ENCODE peak calls at places on chromosomes 12 and 14, in five cellular contexts. One of them, this sample, is unnamed. For H3K36me3, the result is how much of the 10 kb centered on the place peaks cover.

GRCh38 chr12:12717586-12718381 is 616 bp downstream of the CDKN1B start:
- DNase-seq in bronchial epithelial cell: peak
- DNase-seq in mucosa of descending colon: peak
- DNase-seq in lower lobe of right lung: peak
- DNase-seq in ovary: peak
- DNase-seq in this sample: peak

GRCh38 chr12:58249610-58250009 is 308.2 kb downstream of the ATP23 start:
- DNase-seq in bronchial epithelial cell: no peak
- DNase-seq in mucosa of descending colon: no peak
- DNase-seq in lower lobe of right lung: no peak
- DNase-seq in ovary: no peak
- DNase-seq in this sample: no peak

GRCh38 chr12:83462419-83462818 is 775.7 kb downstream of the TMTC2 start:
- DNase-seq in bronchial epithelial cell: peak
- DNase-seq in mucosa of descending colon: no peak
- DNase-seq in lower lobe of right lung: no peak
- DNase-seq in ovary: no peak
- DNase-seq in this sample: no peak

GRCh38 chr12:93229494-93230310 is 148.0 kb upstream of the NUDT4 start:
- DNase-seq in bronchial epithelial cell: peak
- DNase-seq in mucosa of descending colon: no peak
- DNase-seq in lower lobe of right lung: no peak
- DNase-seq in ovary: no peak
- DNase-seq in this sample: no peak

GRCh38 chr12:51118706-51119105 is 35.3 kb upstream of the CSRNP2 start:
- DNase-seq in bronchial epithelial cell: peak
- DNase-seq in mucosa of descending colon: no peak
- DNase-seq in lower lobe of right lung: no peak
- DNase-seq in ovary: no peak
- DNase-seq in this sample: no peak

GRCh38 chr14:54763761-54764160 is 138.9 kb downstream of the GCH1 start:
- DNase-seq in bronchial epithelial cell: no peak
- DNase-seq in mucosa of descending colon: no peak
- DNase-seq in lower lobe of right lung: no peak
- DNase-seq in ovary: no peak
- DNase-seq in this sample: no peak

GRCh38 chr14:25389948-25390347 is 340.0 kb upstream of the STXBP6 start:
- DNase-seq in bronchial epithelial cell: no peak
- DNase-seq in mucosa of descending colon: no peak
- DNase-seq in lower lobe of right lung: no peak
- DNase-seq in ovary: no peak
- DNase-seq in this sample: no peak

GRCh38 chr12:73863541-73863940 is 674.1 kb upstream of the ATXN7L3B start:
- DNase-seq in bronchial epithelial cell: peak
- DNase-seq in mucosa of descending colon: no peak
- DNase-seq in lower lobe of right lung: no peak
- DNase-seq in ovary: no peak
- DNase-seq in this sample: no peak

GRCh38 chr12:12704593-12705230 is 8.7 kb upstream of the GPR19 start:
- DNase-seq in bronchial epithelial cell: peak
- DNase-seq in mucosa of descending colon: peak
- DNase-seq in lower lobe of right lung: no peak
- DNase-seq in ovary: no peak
- DNase-seq in this sample: no peak

GRCh38 chr12:85275359-85275758 is 4.7 kb upstream of the ALX1 start:
- DNase-seq in bronchial epithelial cell: no peak
- DNase-seq in mucosa of descending colon: no peak
- DNase-seq in lower lobe of right lung: no peak
- DNase-seq in ovary: no peak
- DNase-seq in this sample: no peak

GRCh38 chr12:108305520-108305919 is 33.6 kb downstream of the CMKLR1 start:
- DNase-seq in bronchial epithelial cell: peak
- DNase-seq in mucosa of descending colon: peak
- DNase-seq in lower lobe of right lung: peak
- DNase-seq in ovary: peak
- DNase-seq in this sample: peak

GRCh38 chr12:51533799-51534198 is 57.2 kb upstream of the SCN8A start:
- DNase-seq in bronchial epithelial cell: no peak
- DNase-seq in mucosa of descending colon: no peak
- DNase-seq in lower lobe of right lung: no peak
- DNase-seq in ovary: no peak
- DNase-seq in this sample: no peak

GRCh38 chr12:124039276-124039675 is 66.3 kb downstream of the ZNF664 start:
- DNase-seq in bronchial epithelial cell: no peak
- DNase-seq in mucosa of descending colon: no peak
- DNase-seq in lower lobe of right lung: no peak
- DNase-seq in ovary: no peak
- DNase-seq in this sample: no peak

GRCh38 chr12:69388371-69388770 is 28.8 kb downstream of the YEATS4 start:
- DNase-seq in bronchial epithelial cell: peak
- DNase-seq in mucosa of descending colon: no peak
- DNase-seq in lower lobe of right lung: no peak
- DNase-seq in ovary: no peak
- DNase-seq in this sample: no peak

GRCh38 chr12:68784015-68784414 is 24.0 kb upstream of the MDM2 start:
- DNase-seq in bronchial epithelial cell: no peak
- DNase-seq in mucosa of descending colon: no peak
- DNase-seq in lower lobe of right lung: peak
- DNase-seq in ovary: no peak
- DNase-seq in this sample: no peak

GRCh38 chr12:27592548-27592947 is 68.5 kb downstream of the PPFIBP1 start:
- DNase-seq in bronchial epithelial cell: peak
- DNase-seq in mucosa of descending colon: peak
- DNase-seq in lower lobe of right lung: no peak
- DNase-seq in ovary: no peak
- DNase-seq in this sample: no peak

GRCh38 chr12:92739099-92739498 is 36.3 kb downstream of the PLEKHG7 start:
- DNase-seq in bronchial epithelial cell: no peak
- DNase-seq in mucosa of descending colon: no peak
- DNase-seq in lower lobe of right lung: no peak
- DNase-seq in ovary: no peak
- DNase-seq in this sample: no peak

GRCh38 chr12:82651489-82651888 is 35.2 kb upstream of the TMTC2 start:
- DNase-seq in bronchial epithelial cell: peak
- DNase-seq in mucosa of descending colon: no peak
- DNase-seq in lower lobe of right lung: no peak
- DNase-seq in ovary: no peak
- DNase-seq in this sample: no peak

GRCh38 chr12:51217133-51217967 is 512 bp downstream of the POU6F1 start:
- DNase-seq in bronchial epithelial cell: no peak
- DNase-seq in mucosa of descending colon: peak
- DNase-seq in lower lobe of right lung: peak
- DNase-seq in ovary: peak
- DNase-seq in this sample: peak

GRCh38 chr12:104218935-104219334 is 3.4 kb downstream of the TXNRD1 start:
- DNase-seq in bronchial epithelial cell: peak
- DNase-seq in mucosa of descending colon: no peak
- DNase-seq in lower lobe of right lung: no peak
- DNase-seq in ovary: no peak
- DNase-seq in this sample: no peak

GRCh38 chr12:2462087-2462486 is 332.7 kb upstream of the FKBP4 start:
- DNase-seq in bronchial epithelial cell: no peak
- DNase-seq in mucosa of descending colon: no peak
- DNase-seq in lower lobe of right lung: no peak
- DNase-seq in ovary: no peak
- DNase-seq in this sample: no peak

GRCh38 chr12:65500121-65500846 is 221.8 kb downstream of the MSRB3 start:
- DNase-seq in bronchial epithelial cell: peak
- DNase-seq in mucosa of descending colon: no peak
- DNase-seq in lower lobe of right lung: no peak
- DNase-seq in ovary: no peak
- DNase-seq in this sample: no peak

GRCh38 chr12:43758247-43758727 is 303 bp downstream of the PUS7L start:
- DNase-seq in bronchial epithelial cell: peak
- DNase-seq in mucosa of descending colon: peak
- DNase-seq in lower lobe of right lung: no peak
- DNase-seq in ovary: no peak
- DNase-seq in this sample: peak

GRCh38 chr12:93908846-93909592 is 231.8 kb downstream of the CRADD start:
- DNase-seq in bronchial epithelial cell: peak
- DNase-seq in mucosa of descending colon: peak
- DNase-seq in lower lobe of right lung: no peak
- DNase-seq in ovary: no peak
- DNase-seq in this sample: no peak

GRCh38 chr12:1915082-1915968 is 3.1 kb downstream of the CACNA2D4 start:
- DNase-seq in bronchial epithelial cell: no peak
- DNase-seq in mucosa of descending colon: no peak
- DNase-seq in lower lobe of right lung: peak
- DNase-seq in ovary: no peak
- DNase-seq in this sample: no peak

GRCh38 chr12:115895247-115895646 is 382.2 kb downstream of the MED13L start:
- DNase-seq in bronchial epithelial cell: no peak
- DNase-seq in mucosa of descending colon: no peak
- DNase-seq in lower lobe of right lung: no peak
- DNase-seq in ovary: no peak
- DNase-seq in this sample: no peak

DNA sequence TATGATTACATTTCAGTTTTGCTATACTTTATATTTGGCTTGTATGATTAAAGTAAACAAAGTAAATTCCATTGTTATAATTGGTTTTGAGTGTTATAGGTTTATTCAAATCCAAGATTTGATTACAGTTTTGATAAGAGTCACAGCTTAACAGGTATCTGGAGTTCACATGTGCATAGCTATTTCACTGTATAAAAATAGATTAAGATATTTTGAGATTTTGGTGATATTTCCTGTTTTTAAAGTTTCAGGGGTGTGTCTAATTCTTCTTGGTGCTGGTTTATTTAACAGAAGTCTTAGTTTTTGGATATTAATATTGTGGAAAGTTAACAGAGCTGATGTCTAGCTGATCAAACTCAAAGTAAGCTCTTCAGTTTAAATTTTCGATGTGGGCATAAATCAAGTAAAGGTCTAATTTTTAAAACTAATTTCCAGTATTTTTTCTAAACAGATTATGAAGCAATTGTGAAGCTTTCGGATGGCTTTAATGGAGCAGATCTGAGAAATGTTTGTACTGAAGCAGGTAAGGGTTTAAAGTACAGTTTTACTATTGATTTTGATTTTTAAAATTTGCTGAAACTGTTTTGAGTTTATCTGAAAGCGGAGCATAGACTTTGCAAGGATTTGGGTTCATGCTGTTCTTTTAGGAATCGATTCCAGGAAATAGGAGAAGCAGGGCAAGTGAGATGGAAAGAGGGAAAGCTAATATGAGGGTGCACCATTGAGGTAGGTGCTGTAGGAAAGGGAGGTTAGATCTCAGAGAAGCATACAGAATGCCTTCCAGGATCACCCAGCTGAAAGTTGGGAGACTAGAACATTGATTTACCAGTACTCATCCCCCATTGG is 6.2 kb upstream of the STYX start:
- DNase-seq in bronchial epithelial cell: no peak
- DNase-seq in mucosa of descending colon: no peak
- DNase-seq in lower lobe of right lung: no peak
- DNase-seq in ovary: no peak
- DNase-seq in this sample: no peak
- H3K36me3 ChIP-seq in bronchial epithelial cell: under half
- H3K36me3 ChIP-seq in mucosa of descending colon: under half
- H3K36me3 ChIP-seq in lower lobe of right lung: half or more
- H3K36me3 ChIP-seq in ovary: under half
- H3K36me3 ChIP-seq in this sample: half or more

DNA sequence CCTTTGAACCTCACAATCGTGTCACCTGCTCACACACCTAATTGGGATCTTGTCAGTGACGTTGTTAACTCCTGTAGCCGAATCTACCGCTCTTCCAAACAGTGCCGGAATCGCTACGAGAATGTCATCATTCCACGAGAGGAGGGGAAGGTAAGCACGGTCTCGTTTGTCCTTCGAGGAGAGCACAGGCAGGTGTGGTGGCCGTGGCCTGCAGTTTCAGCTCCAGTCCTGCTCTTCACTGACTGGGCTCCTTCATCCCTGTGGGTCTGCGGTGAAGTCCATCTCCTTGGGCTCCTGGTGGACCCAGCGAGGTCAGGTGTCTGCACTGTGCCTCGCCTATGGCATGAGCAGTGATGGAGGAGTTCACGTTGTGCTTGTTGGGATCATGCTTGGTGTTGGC is 96.0 kb downstream of the EP400 start:
- DNase-seq in bronchial epithelial cell: no peak
- DNase-seq in mucosa of descending colon: no peak
- DNase-seq in lower lobe of right lung: no peak
- DNase-seq in ovary: no peak
- DNase-seq in this sample: peak
- H3K36me3 ChIP-seq in bronchial epithelial cell: under half
- H3K36me3 ChIP-seq in mucosa of descending colon: under half
- H3K36me3 ChIP-seq in lower lobe of right lung: half or more
- H3K36me3 ChIP-seq in ovary: under half
- H3K36me3 ChIP-seq in this sample: half or more

GRCh38 chr14:24102357-24103048 is 8.4 kb downstream of the PCK2 start:
- DNase-seq in bronchial epithelial cell: no peak
- DNase-seq in mucosa of descending colon: no peak
- DNase-seq in lower lobe of right lung: no peak
- DNase-seq in ovary: no peak
- DNase-seq in this sample: no peak
- H3K36me3 ChIP-seq in bronchial epithelial cell: under half
- H3K36me3 ChIP-seq in mucosa of descending colon: under half
- H3K36me3 ChIP-seq in lower lobe of right lung: half or more
- H3K36me3 ChIP-seq in ovary: under half
- H3K36me3 ChIP-seq in this sample: under half

DNA sequence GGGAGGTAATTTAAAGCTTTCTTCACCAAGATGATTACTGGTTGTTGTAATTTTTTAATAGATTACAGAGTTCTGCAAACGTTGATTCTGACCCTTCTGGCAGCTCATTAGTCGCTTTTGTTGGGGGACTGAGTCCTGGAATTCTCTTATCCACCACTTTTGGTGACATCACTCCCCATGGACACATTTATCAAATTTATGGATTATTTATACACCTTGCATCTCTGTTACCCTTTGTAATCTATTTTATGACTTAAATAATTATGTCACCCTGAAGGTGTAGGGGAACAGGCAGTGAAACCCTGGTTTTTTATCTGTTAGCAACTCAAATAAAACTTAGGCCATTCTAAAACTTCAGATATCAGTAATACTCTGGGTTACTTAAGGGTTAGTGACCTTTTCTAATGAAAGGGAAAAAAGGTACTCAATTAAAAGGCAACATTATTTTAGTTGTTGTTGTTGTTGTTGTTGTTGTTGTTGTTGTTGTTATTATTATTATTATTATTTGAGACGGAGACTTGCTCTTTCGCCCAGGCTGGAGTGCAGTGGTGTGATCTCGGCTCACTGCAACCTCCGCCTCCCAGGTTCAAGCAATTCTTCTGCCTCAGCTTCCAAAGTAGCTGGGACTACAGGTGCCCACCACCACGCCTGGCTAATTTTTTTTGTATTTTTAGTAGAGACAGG is 58.9 kb upstream of the RNU6-7 start:
- DNase-seq in bronchial epithelial cell: no peak
- DNase-seq in mucosa of descending colon: no peak
- DNase-seq in lower lobe of right lung: no peak
- DNase-seq in ovary: no peak
- DNase-seq in this sample: no peak
- H3K36me3 ChIP-seq in bronchial epithelial cell: under half
- H3K36me3 ChIP-seq in mucosa of descending colon: under half
- H3K36me3 ChIP-seq in lower lobe of right lung: under half
- H3K36me3 ChIP-seq in ovary: under half
- H3K36me3 ChIP-seq in this sample: under half

GRCh38 chr12:122988612-122989442 is 8.3 kb downstream of the ARL6IP4 start:
- DNase-seq in bronchial epithelial cell: no peak
- DNase-seq in mucosa of descending colon: no peak
- DNase-seq in lower lobe of right lung: no peak
- DNase-seq in ovary: no peak
- DNase-seq in this sample: no peak
- H3K36me3 ChIP-seq in bronchial epithelial cell: under half
- H3K36me3 ChIP-seq in mucosa of descending colon: under half
- H3K36me3 ChIP-seq in lower lobe of right lung: half or more
- H3K36me3 ChIP-seq in ovary: under half
- H3K36me3 ChIP-seq in this sample: under half

GRCh38 chr14:68439741-68440140 is 353.1 kb downstream of the ZFP36L1 start:
- DNase-seq in bronchial epithelial cell: no peak
- DNase-seq in mucosa of descending colon: no peak
- DNase-seq in lower lobe of right lung: no peak
- DNase-seq in ovary: no peak
- DNase-seq in this sample: no peak
- H3K36me3 ChIP-seq in bronchial epithelial cell: under half
- H3K36me3 ChIP-seq in mucosa of descending colon: under half
- H3K36me3 ChIP-seq in lower lobe of right lung: under half
- H3K36me3 ChIP-seq in ovary: under half
- H3K36me3 ChIP-seq in this sample: under half